ENCODE peak calls at places on chromosomes 3 and 15, in eight cellular contexts. D is NCI-H1105 treated with DMSO at 0.1 percent for 48 hours; Q is activated CD4-positive, alpha-beta T cell treated with anti-CD3 and anti-CD28 coated beads, Interleukin-2, amount 10 ng/mL, durations not matched to agents 7 days and 5 days; K is AML-193; M is BJ; U is PC-9; Y is NCI-H748 treated with DMSO at 0.1 percent for 48 hours; Z is pons. G is an unnamed sample.
A peak's percentile ranks its signal among the peaks of the same experiment; 100 is the strongest.

GRCh38 chr3:81545572-81545971 is 215.9 kb downstream of the GBE1 start:
- DNase-seq in D (no peak), Q (no peak), K (no peak), M (no peak), U (no peak), Y (no peak), Z (no peak), G (no peak)

GRCh38 chr3:62164196-62164595 is 209.2 kb downstream of the FEZF2 start:
- DNase-seq in D (no peak), Q (no peak), K (no peak), M (no peak), U (no peak), Y (no peak), Z (no peak), G (no peak)

GRCh38 chr15:101039461-101039860 is 120.3 kb downstream of the LRRK1 start:
- DNase-seq in D (no peak), Q (no peak), K (no peak), M (no peak), U (no peak), Y (no peak), Z (no peak), G (no peak)

GRCh38 chr3:10556312-10556711 is 50.9 kb upstream of the ATP2B2 start:
- DNase-seq in D (no peak), Q (no peak), K (no peak), M (no peak), U (no peak), Y (no peak), Z (no peak), G (peak; percentile 15)

GRCh38 chr3:12198301-12198700 is 39.6 kb upstream of the TIMP4 start:
- DNase-seq in D (no peak), Q (no peak), K (peak; percentile 36), M (no peak), U (peak; percentile 52), Y (no peak), Z (no peak), G (no peak)

GRCh38 chr15:66092053-66092976 is 161.2 kb downstream of the MEGF11 start:
- DNase-seq in D (no peak), Q (no peak), K (no peak), M (no peak), U (no peak), Y (no peak), Z (no peak), G (no peak)

GRCh38 chr3:183220828-183221227 is 32.2 kb upstream of the B3GNT5 start:
- DNase-seq in D (no peak), Q (no peak), K (no peak), M (no peak), U (no peak), Y (no peak), Z (no peak), G (no peak)

GRCh38 chr3:161100994-161101393 is 4.2 kb downstream of the B3GALNT1 start:
- DNase-seq in D (no peak), Q (no peak), K (no peak), M (no peak), U (no peak), Y (no peak), Z (no peak), G (no peak)

GRCh38 chr15:68787609-68788264 is 33.0 kb downstream of the ANP32A start:
- DNase-seq in D (no peak), Q (no peak), K (no peak), M (no peak), U (no peak), Y (no peak), Z (no peak), G (no peak)

GRCh38 chr3:105362021-105362665 is 4.6 kb upstream of the ALCAM start:
- DNase-seq in D (no peak), Q (no peak), K (peak; percentile 36), M (no peak), U (no peak), Y (no peak), Z (no peak), G (no peak)

GRCh38 chr15:62464705-62465104 is 299.6 kb upstream of the C2CD4B start:
- DNase-seq in D (no peak), Q (no peak), K (no peak), M (peak; percentile 51), U (no peak), Y (no peak), Z (no peak), G (no peak)

GRCh38 chr3:88986834-88987233 is 120.6 kb upstream of the EPHA3 start:
- DNase-seq in D (no peak), Q (no peak), K (no peak), M (peak; percentile 69), U (no peak), Y (no peak), Z (no peak), G (no peak)

GRCh38 chr3:172550347-172550943 is 27.2 kb upstream of the TNFSF10 start:
- DNase-seq in D (no peak), Q (peak; percentile 57), K (no peak), M (peak; percentile 43), U (peak; percentile 88), Y (no peak), Z (no peak), G (peak; percentile 91)

GRCh38 chr15:59437777-59438574 is at the start of gene FAM81A:
- DNase-seq in D (peak; percentile 89), Q (peak; percentile 54), K (peak; percentile 23), M (peak; percentile 13), U (peak; percentile 37), Y (peak; percentile 55), Z (peak; percentile 70), G (peak; percentile 61)

GRCh38 chr15:37130356-37130755 is 30.0 kb upstream of the MEIS2 start:
- DNase-seq in D (no peak), Q (no peak), K (no peak), M (no peak), U (no peak), Y (no peak), Z (no peak), G (no peak)

GRCh38 chr3:148079370-148079769 is 618.3 kb upstream of the AGTR1 start:
- DNase-seq in D (no peak), Q (no peak), K (no peak), M (no peak), U (no peak), Y (no peak), Z (peak; percentile 76), G (no peak)

GRCh38 chr3:126113733-126114132 is 29.8 kb upstream of the SLC41A3 start:
- DNase-seq in D (no peak), Q (no peak), K (no peak), M (no peak), U (no peak), Y (no peak), Z (no peak), G (no peak)

GRCh38 chr15:91909574-91909973 is 56.1 kb downstream of the SLCO3A1 start:
- DNase-seq in D (peak; percentile 14), Q (no peak), K (no peak), M (no peak), U (no peak), Y (peak; percentile 54), Z (no peak), G (no peak)

GRCh38 chr15:69074843-69075224 is 60.3 kb downstream of the NOX5 start:
- DNase-seq in D (peak; percentile 29), Q (no peak), K (no peak), M (no peak), U (no peak), Y (no peak), Z (no peak), G (no peak)

GRCh38 chr15:31263751-31264533 is 62.7 kb upstream of the KLF13 start:
- DNase-seq in D (peak; percentile 64), Q (peak; percentile 80), K (peak; percentile 81), M (no peak), U (no peak), Y (peak; percentile 19), Z (peak; percentile 75), G (peak; percentile 82)

GRCh38 chr3:79297242-79297641 is 470.6 kb downstream of the ROBO1 start:
- DNase-seq in D (peak; percentile 93), Q (no peak), K (no peak), M (peak; percentile 81), U (peak; percentile 77), Y (peak; percentile 86), Z (no peak), G (no peak)

GRCh38 chr3:2540115-2540514 is 441.4 kb downstream of the CNTN4 start:
- DNase-seq in D (no peak), Q (no peak), K (no peak), M (no peak), U (no peak), Y (no peak), Z (no peak), G (no peak)

GRCh38 chr3:66377800-66378199 is 123.0 kb downstream of the LRIG1 start:
- DNase-seq in D (no peak), Q (no peak), K (no peak), M (no peak), U (no peak), Y (no peak), Z (no peak), G (no peak)

G was measured in activated CD8-positive, alpha-beta memory T cell treated with anti-CD3 and anti-CD28 coated beads, Interleukin-2, amount 10 ng/mL, durations not matched to agents 7 days and 5 days.